ENCODE peak calls at places on chromosomes 13 and 19, in six cellular contexts. J, P, N, D, S and H are unnamed samples.

GRCh38 chr13:47250141-47250540 is 353.3 kb upstream of the HTR2A start:
- DNase-seq in J (no peak), P (no peak), N (no peak), D (no peak), S (peak; percentile 71), H (no peak)

GRCh38 chr19:42442833-42443232 is at the start of gene CXCL17:
- DNase-seq in J (no peak), P (peak; percentile 76), N (no peak), D (no peak), S (no peak), H (no peak)

GRCh38 chr19:42250249-42250665 is 4.7 kb downstream of the ERF start:
- DNase-seq in J (no peak), P (no peak), N (no peak), D (no peak), S (peak; percentile 72), H (no peak)

GRCh38 chr13:83219832-83220231 is 662.4 kb downstream of the SLITRK1 start:
- DNase-seq in J (no peak), P (no peak), N (no peak), D (no peak), S (no peak), H (no peak)

GRCh38 chr13:113930711-113931637 is 42.9 kb downstream of the C13orf46 start:
- DNase-seq in J (no peak), P (peak; percentile 15), N (peak; percentile 90), D (no peak), S (peak; percentile 56), H (no peak)

GRCh38 chr13:101230271-101230890 is 185.9 kb downstream of the NALCN start:
- DNase-seq in J (no peak), P (no peak), N (no peak), D (no peak), S (no peak), H (no peak)

GRCh38 chr19:6723738-6724137 is 3.3 kb upstream of the C3 start:
- DNase-seq in J (peak; percentile 45), P (peak; percentile 56), N (peak; percentile 16), D (no peak), S (no peak), H (no peak)

GRCh38 chr13:113837554-113838355 is 26.1 kb downstream of the GAS6 start:
- DNase-seq in J (peak; percentile 84), P (peak; percentile 82), N (no peak), D (peak; percentile 96), S (peak; percentile 98), H (peak; percentile 95)

GRCh38 chr19:21482863-21483276 is 22.5 kb upstream of the ZNF429 start:
- DNase-seq in J (peak; percentile 68), P (peak; percentile 44), N (peak; percentile 75), D (peak; percentile 63), S (peak; percentile 72), H (no peak)

GRCh38 chr13:99528547-99528946 is 27.3 kb downstream of the TM9SF2 start:
- DNase-seq in J (no peak), P (no peak), N (no peak), D (no peak), S (no peak), H (no peak)

DNA sequence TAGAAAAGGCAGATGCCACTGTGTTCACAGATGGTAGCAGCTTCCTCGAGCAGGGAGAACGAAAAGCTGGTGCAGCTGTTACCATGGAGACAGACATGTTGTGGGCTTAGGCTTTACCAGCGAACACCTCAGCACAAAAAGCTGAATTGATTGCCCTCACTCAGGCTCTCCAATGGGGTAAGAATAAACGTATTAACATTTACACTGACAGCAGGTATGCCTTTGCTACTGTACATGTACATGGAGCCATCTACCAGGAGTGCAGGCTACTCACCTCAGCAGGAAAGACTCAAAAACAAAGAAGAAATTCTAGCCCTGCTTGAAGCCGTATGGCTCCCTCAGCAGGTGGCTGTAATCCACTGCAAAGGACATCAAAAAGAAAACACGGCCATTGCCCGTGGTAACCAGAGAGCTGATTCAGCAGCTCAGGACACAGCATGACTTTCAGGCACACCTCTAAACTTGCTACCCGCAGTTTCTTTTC is 197.7 kb downstream of the ZNF737 start:
- DNase-seq in J (no peak), P (no peak), N (no peak), D (no peak), S (no peak), H (no peak)
- H3K27ac ChIP-seq in J (no peak overlapping the region), P (no peak overlapping the region), N (no peak overlapping the region), D (no peak overlapping the region), S (no peak overlapping the region), H (no peak overlapping the region)

DNA sequence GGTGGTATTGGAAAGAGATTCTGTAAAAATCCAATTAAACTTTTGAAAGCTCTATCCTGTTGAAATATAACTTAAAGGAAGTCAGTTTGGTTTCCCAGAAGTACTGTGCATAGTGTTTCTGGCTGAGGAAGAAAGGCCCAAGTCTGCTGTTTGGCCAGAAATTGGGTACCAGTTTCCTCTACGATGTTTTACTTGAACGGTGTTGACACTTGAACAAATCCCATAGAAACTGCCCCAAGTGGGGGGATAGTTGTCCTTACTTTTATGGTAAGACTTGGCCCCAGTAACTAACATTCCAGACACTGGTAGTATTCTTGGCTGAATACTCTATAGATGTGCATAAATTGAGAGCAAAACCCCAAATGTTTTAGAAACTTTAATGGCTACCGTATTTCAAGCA is 14.2 kb downstream of the KLF5 start:
- DNase-seq in J (no peak), P (no peak), N (no peak), D (no peak), S (no peak), H (no peak)
- H3K4me1 ChIP-seq in J (no peaks in the 10 kb centered on the region), P (peaks cover 6% of the 10 kb centered on the region), N (no peaks in the 10 kb centered on the region), D (no peaks in the 10 kb centered on the region), S (no peaks in the 10 kb centered on the region), H (no peaks in the 10 kb centered on the region)

GRCh38 chr13:27329210-27329609 is 58.6 kb downstream of the RASL11A start:
- DNase-seq in J (no peak), P (no peak), N (no peak), D (no peak), S (no peak), H (no peak)
- H3K27ac ChIP-seq in J (no peak overlapping the region), P (no peak overlapping the region), N (no peak overlapping the region), D (no peak overlapping the region), S (no peak overlapping the region), H (no peak overlapping the region)

GRCh38 chr13:67614577-67614976 is 384.4 kb upstream of the PCDH9 start:
- DNase-seq in J (no peak), P (no peak), N (no peak), D (no peak), S (no peak), H (no peak)
- H3K4me1 ChIP-seq in J (no peaks in the 10 kb centered on the region), P (no peaks in the 10 kb centered on the region), N (no peaks in the 10 kb centered on the region), D (no peaks in the 10 kb centered on the region), S (no peaks in the 10 kb centered on the region), H (no peaks in the 10 kb centered on the region)

GRCh38 chr13:111283457-111283856 is 37.0 kb upstream of the TEX29 start:
- DNase-seq in J (no peak), P (no peak), N (no peak), D (no peak), S (no peak), H (no peak)
- H3K27ac ChIP-seq in J (no peak overlapping the region), P (no peak overlapping the region), N (no peak overlapping the region), D (peak overlapping the region; percentile 85), S (peak overlapping the region; percentile 81), H (no peak overlapping the region)

GRCh38 chr19:8458380-8458779 is 13.6 kb downstream of the HNRNPM start:
- DNase-seq in J (no peak), P (peak; percentile 64), N (no peak), D (no peak), S (no peak), H (no peak)
- H3K4me1 ChIP-seq in J (peaks cover 89% of the 10 kb centered on the region), P (peaks cover 73% of the 10 kb centered on the region), N (peaks cover 50% of the 10 kb centered on the region), D (peaks cover 100% of the 10 kb centered on the region), S (no peaks in the 10 kb centered on the region), H (peaks cover 44% of the 10 kb centered on the region)

GRCh38 chr19:17503240-17503639 is 8.2 kb upstream of the PGLS start:
- DNase-seq in J (no peak), P (no peak), N (no peak), D (no peak), S (no peak), H (no peak)

GRCh38 chr19:17496337-17496997 is 15.0 kb upstream of the PGLS start:
- DNase-seq in J (peak; percentile 88), P (peak; percentile 88), N (peak; percentile 83), D (peak; percentile 63), S (peak; percentile 81), H (peak; percentile 74)

GRCh38 chr19:17495639-17496265 is 15.7 kb upstream of the PGLS start:
- DNase-seq in J (no peak), P (no peak), N (no peak), D (no peak), S (no peak), H (no peak)

GRCh38 chr19:17500447-17501198 is 10.8 kb upstream of the PGLS start:
- DNase-seq in J (no peak), P (no peak), N (no peak), D (no peak), S (no peak), H (no peak)

DNA sequence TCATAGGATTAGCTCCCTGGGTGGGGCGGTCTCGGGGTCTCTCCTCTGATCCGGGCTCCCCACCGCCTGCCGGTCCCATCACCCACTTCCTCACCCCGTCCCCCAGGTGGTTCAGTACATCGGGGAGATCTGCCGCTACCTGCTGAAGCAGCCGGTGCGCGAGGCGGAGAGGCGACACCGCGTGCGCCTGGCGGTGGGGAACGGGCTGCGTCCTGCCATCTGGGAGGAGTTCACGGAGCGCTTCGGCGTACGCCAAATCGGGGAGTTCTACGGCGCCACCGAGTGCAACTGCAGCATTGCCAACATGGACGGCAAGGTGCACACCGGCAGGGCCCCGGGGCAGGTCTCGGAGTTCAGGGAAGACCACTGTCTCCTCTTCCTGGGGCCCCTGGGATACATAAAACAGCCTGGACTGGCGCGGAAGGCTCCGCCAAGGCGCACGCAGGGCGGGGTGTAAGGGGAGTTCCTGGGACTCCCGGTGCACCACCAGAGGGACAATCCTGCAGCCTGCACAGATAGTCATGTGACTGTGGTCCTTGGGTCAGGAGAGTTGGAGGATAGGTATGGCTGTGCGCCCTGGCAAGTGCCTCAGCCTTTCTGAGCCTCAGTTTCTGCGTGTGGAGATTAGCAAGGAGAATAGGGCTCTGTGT is 14.2 kb upstream of the PGLS start:
- DNase-seq in J (no peak), P (no peak), N (no peak), D (no peak), S (no peak), H (no peak)
- H3K27ac ChIP-seq in J (no peak overlapping the region), P (no peak overlapping the region), N (no peak overlapping the region), D (peak overlapping the region; percentile 69), S (no peak overlapping the region), H (no peak overlapping the region)

GRCh38 chr13:40985596-40986327 is 33.4 kb downstream of the ELF1 start:
- DNase-seq in J (no peak), P (no peak), N (no peak), D (no peak), S (no peak), H (no peak)
- H3K4me1 ChIP-seq in J (peaks cover 57% of the 10 kb centered on the region), P (peaks cover 54% of the 10 kb centered on the region), N (peaks cover 62% of the 10 kb centered on the region), D (peaks cover 80% of the 10 kb centered on the region), S (no peaks in the 10 kb centered on the region), H (peaks cover 11% of the 10 kb centered on the region)

GRCh38 chr19:47494211-47494547 is 10.2 kb upstream of the KPTN start:
- DNase-seq in J (no peak), P (no peak), N (no peak), D (no peak), S (no peak), H (no peak)

GRCh38 chr19:47494729-47495128 is 10.7 kb upstream of the KPTN start:
- DNase-seq in J (no peak), P (no peak), N (no peak), D (no peak), S (no peak), H (no peak)

GRCh38 chr19:47492137-47492533 is 8.1 kb upstream of the KPTN start:
- DNase-seq in J (no peak), P (no peak), N (no peak), D (no peak), S (peak; percentile 58), H (no peak)

GRCh38 chr19:47492571-47493377 is 8.8 kb upstream of the KPTN start:
- DNase-seq in J (no peak), P (no peak), N (no peak), D (no peak), S (no peak), H (no peak)

GRCh38 chr19:47493378-47494210 is 9.6 kb upstream of the KPTN start:
- DNase-seq in J (no peak), P (no peak), N (no peak), D (peak; percentile 59), S (no peak), H (no peak)
- H3K27ac ChIP-seq in J (no peak overlapping the region), P (no peak overlapping the region), N (no peak overlapping the region), D (peak overlapping the region; percentile 75), S (no peak overlapping the region), H (no peak overlapping the region)